ENCODE peak calls at places on chromosomes 4 and X, in four cellular contexts. One of them, this sample, is unnamed. For H3K4me1, the result is how much of the 10 kb centered on the place peaks cover.

GRCh38 chr4:5922556-5922955 is 29.7 kb upstream of the CRMP1 start:
- DNase-seq in upper lobe of left lung: no peak
- DNase-seq in prostate gland: no peak
- DNase-seq in neuronal stem cell: no peak
- DNase-seq in this sample: no peak

GRCh38 chr4:105896984-105897760 is 1.9 kb downstream of the NPNT start:
- DNase-seq in upper lobe of left lung: no peak
- DNase-seq in prostate gland: no peak
- DNase-seq in neuronal stem cell: no peak
- DNase-seq in this sample: no peak

GRCh38 chr4:64617813-64618212 is 208.6 kb upstream of the TECRL start:
- DNase-seq in upper lobe of left lung: no peak
- DNase-seq in prostate gland: no peak
- DNase-seq in neuronal stem cell: no peak
- DNase-seq in this sample: no peak

GRCh38 chr4:68498413-68499007 is 51.2 kb downstream of the TMPRSS11E start:
- DNase-seq in upper lobe of left lung: peak
- DNase-seq in prostate gland: peak
- DNase-seq in neuronal stem cell: peak
- DNase-seq in this sample: peak

GRCh38 chr4:163606885-163607284 is 112.4 kb downstream of the TMA16 start:
- DNase-seq in upper lobe of left lung: no peak
- DNase-seq in prostate gland: no peak
- DNase-seq in neuronal stem cell: no peak
- DNase-seq in this sample: no peak

GRCh38 chr4:11635336-11635735 is 206.6 kb upstream of the HS3ST1 start:
- DNase-seq in upper lobe of left lung: no peak
- DNase-seq in prostate gland: no peak
- DNase-seq in neuronal stem cell: no peak
- DNase-seq in this sample: no peak

GRCh38 chrX:107146670-107147069 is 28.0 kb upstream of the RBM41 start:
- DNase-seq in upper lobe of left lung: no peak
- DNase-seq in prostate gland: no peak
- DNase-seq in neuronal stem cell: no peak
- DNase-seq in this sample: no peak

GRCh38 chrX:44462851-44463250 is 79.8 kb downstream of the FUNDC1 start:
- DNase-seq in upper lobe of left lung: peak
- DNase-seq in prostate gland: no peak
- DNase-seq in neuronal stem cell: no peak
- DNase-seq in this sample: no peak

GRCh38 chr4:71659979-71660378 is 123.9 kb downstream of the GC start:
- DNase-seq in upper lobe of left lung: no peak
- DNase-seq in prostate gland: no peak
- DNase-seq in neuronal stem cell: no peak
- DNase-seq in this sample: no peak

GRCh38 chr4:26884486-26884988 is 23.9 kb downstream of the STIM2 start:
- DNase-seq in upper lobe of left lung: no peak
- DNase-seq in prostate gland: no peak
- DNase-seq in neuronal stem cell: no peak
- DNase-seq in this sample: no peak

GRCh38 chr4:26891054-26891453 is 30.4 kb downstream of the STIM2 start:
- DNase-seq in upper lobe of left lung: no peak
- DNase-seq in prostate gland: no peak
- DNase-seq in neuronal stem cell: no peak
- DNase-seq in this sample: no peak

GRCh38 chr4:26887809-26888208 is 27.2 kb downstream of the STIM2 start:
- DNase-seq in upper lobe of left lung: no peak
- DNase-seq in prostate gland: no peak
- DNase-seq in neuronal stem cell: no peak
- DNase-seq in this sample: no peak

GRCh38 chr4:26885912-26886274 is 25.3 kb downstream of the STIM2 start:
- DNase-seq in upper lobe of left lung: peak
- DNase-seq in prostate gland: peak
- DNase-seq in neuronal stem cell: no peak
- DNase-seq in this sample: no peak

GRCh38 chr4:26887143-26887542 is 26.5 kb downstream of the STIM2 start:
- DNase-seq in upper lobe of left lung: no peak
- DNase-seq in prostate gland: no peak
- DNase-seq in neuronal stem cell: no peak
- DNase-seq in this sample: no peak
- H3K4me1 ChIP-seq in upper lobe of left lung: under half
- H3K4me1 ChIP-seq in prostate gland: under half
- H3K4me1 ChIP-seq in neuronal stem cell: under half
- H3K4me1 ChIP-seq in this sample: under half

DNA sequence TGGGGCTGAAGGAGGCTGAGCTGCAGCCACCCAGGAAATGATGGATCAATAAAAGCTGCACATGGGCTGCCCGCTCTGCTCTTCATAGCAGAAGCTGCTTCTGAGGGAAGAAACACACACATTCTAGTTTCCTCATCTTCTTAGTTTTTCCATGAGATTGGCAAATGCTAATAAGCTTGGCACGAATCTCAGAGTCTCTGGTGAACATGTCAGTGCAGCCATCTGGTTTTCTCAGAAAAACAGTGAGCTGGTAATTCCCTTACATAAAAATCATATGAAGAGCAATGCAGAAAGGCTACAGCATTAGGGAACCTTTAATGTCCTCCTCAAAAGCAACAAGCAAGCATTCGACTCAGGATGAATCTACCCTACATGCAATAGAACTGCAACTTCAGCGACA is 69.9 kb downstream of the GATB start:
- DNase-seq in upper lobe of left lung: no peak
- DNase-seq in prostate gland: no peak
- DNase-seq in neuronal stem cell: no peak
- DNase-seq in this sample: no peak
- H3K4me3 ChIP-seq in upper lobe of left lung: no peak
- H3K4me3 ChIP-seq in prostate gland: no peak
- H3K4me3 ChIP-seq in neuronal stem cell: no peak
- H3K4me3 ChIP-seq in this sample: no peak

GRCh38 chr4:94534401-94535312 is 82.9 kb downstream of the PDLIM5 start:
- DNase-seq in upper lobe of left lung: no peak
- DNase-seq in prostate gland: no peak
- DNase-seq in neuronal stem cell: no peak
- DNase-seq in this sample: no peak
- H3K4me1 ChIP-seq in upper lobe of left lung: under half
- H3K4me1 ChIP-seq in prostate gland: under half
- H3K4me1 ChIP-seq in neuronal stem cell: under half
- H3K4me1 ChIP-seq in this sample: under half

DNA sequence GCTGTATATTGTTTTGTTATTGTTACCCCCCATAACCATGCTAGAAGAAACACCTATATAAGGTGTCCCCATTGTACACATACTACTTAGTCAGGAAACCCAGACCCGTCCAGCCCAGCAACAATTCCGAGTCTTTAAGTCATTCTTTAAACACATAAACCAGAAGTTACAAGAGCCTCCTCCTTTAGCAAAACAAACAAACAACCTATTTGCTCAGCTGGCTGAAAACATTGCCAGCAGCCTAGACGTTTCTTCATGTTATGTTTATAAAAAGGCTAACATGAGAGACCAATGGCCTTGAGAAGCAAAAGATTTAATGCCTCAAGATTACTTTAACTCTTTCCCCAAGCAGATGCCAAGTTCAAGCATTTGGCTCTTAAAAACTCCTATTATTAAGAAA is 1.4 kb downstream of the ACOX3 start:
- DNase-seq in upper lobe of left lung: no peak
- DNase-seq in prostate gland: peak
- DNase-seq in neuronal stem cell: no peak
- DNase-seq in this sample: no peak
- H3K4me3 ChIP-seq in upper lobe of left lung: no peak
- H3K4me3 ChIP-seq in prostate gland: peak
- H3K4me3 ChIP-seq in neuronal stem cell: no peak
- H3K4me3 ChIP-seq in this sample: no peak